ENCODE peak calls at places on chromosomes 12 and 14, in nine cellular contexts. S is cardiac muscle cell, F is M059J, A is Right ventricle myocardium superior, L is iPS DF 19.7, T is NCI-H146, C is midbrain, O is HTR-8/SVneo, P is lower leg skin. X is an unnamed sample.

GRCh38 chr12:70646850-70647249 is 9.6 kb upstream of the PTPRB start:
- DNase-seq in T (no peak), O (no peak), A (no peak), F (peak), L (no peak), C (no peak), P (no peak), S (no peak), X (no peak)

GRCh38 chr12:116123511-116124258 is 153.8 kb downstream of the MED13L start:
- DNase-seq in F (peak), C (peak), A (no peak), O (no peak), P (no peak), L (no peak), S (peak), T (peak), X (no peak)

GRCh38 chr14:21025374-21026151 is 702 bp upstream of the NDRG2 start:
- DNase-seq in O (no peak), F (no peak), L (no peak), A (peak), S (peak), C (peak), P (peak), T (no peak), X (no peak)

GRCh38 chr12:82996168-82996812 is 309.6 kb downstream of the TMTC2 start:
- DNase-seq in C (no peak), P (no peak), T (peak), L (no peak), S (no peak), A (no peak), F (no peak), O (no peak), X (no peak)

GRCh38 chr12:52059582-52060497 is 8.6 kb downstream of the NR4A1 start:
- DNase-seq in T (no peak), C (no peak), A (peak), P (no peak), S (no peak), O (no peak), F (no peak), L (no peak), X (no peak)

GRCh38 chr12:92331383-92331782 is 185.7 kb upstream of the BTG1 start:
- DNase-seq in F (no peak), S (no peak), O (no peak), T (no peak), A (no peak), P (no peak), L (no peak), C (no peak), X (no peak)

GRCh38 chr12:13073191-13073590 is 29.0 kb downstream of the FAM234B start:
- DNase-seq in O (no peak), T (no peak), L (no peak), S (no peak), F (no peak), C (no peak), P (no peak), A (no peak), X (no peak)

GRCh38 chr12:24095245-24095644 is 145.8 kb upstream of the SOX5 start:
- DNase-seq in P (no peak), T (no peak), S (no peak), C (no peak), O (no peak), F (no peak), L (no peak), A (no peak), X (no peak)

GRCh38 chr14:88872976-88873375 is 48.5 kb downstream of the TTC8 start:
- DNase-seq in O (no peak), F (no peak), A (no peak), C (no peak), L (no peak), T (no peak), P (no peak), S (no peak), X (no peak)

GRCh38 chr12:44015333-44015941 is 179.6 kb downstream of the TMEM117 start:
- DNase-seq in C (peak), A (no peak), P (no peak), F (peak), T (peak), L (peak), O (peak), S (peak), X (peak)

GRCh38 chr14:59305836-59306555 is 117.5 kb downstream of the DAAM1 start:
- DNase-seq in P (no peak), F (peak), L (no peak), T (no peak), O (no peak), S (no peak), C (no peak), A (no peak), X (no peak)

GRCh38 chr12:94078138-94078723 is 70.1 kb upstream of the PLXNC1 start:
- DNase-seq in P (no peak), L (no peak), A (no peak), O (no peak), C (no peak), S (no peak), T (no peak), F (no peak), X (no peak)

X was measured in iPS DF 6.9.